ENCODE peak calls at places on chromosomes 7 and 10, in four cellular contexts. One of them, this sample, is unnamed.

GRCh38 chr7:55084307-55084706 is 65.5 kb downstream of the EGFR start:
- DNase-seq in neural crest cell: no peak
- DNase-seq in dorsolateral prefrontal cortex: no peak
- DNase-seq in GM10248: no peak
- DNase-seq in this sample: no peak

GRCh38 chr7:140922741-140923345 is 1.9 kb downstream of the BRAF start:
- DNase-seq in neural crest cell: no peak
- DNase-seq in dorsolateral prefrontal cortex: no peak
- DNase-seq in GM10248: no peak
- DNase-seq in this sample: no peak

GRCh38 chr7:1591396-1591795 is 21.6 kb upstream of the PSMG3 start:
- DNase-seq in neural crest cell: no peak
- DNase-seq in dorsolateral prefrontal cortex: no peak
- DNase-seq in GM10248: no peak
- DNase-seq in this sample: no peak

GRCh38 chr7:20306499-20306946 is 24.2 kb upstream of the ITGB8 start:
- DNase-seq in neural crest cell: no peak
- DNase-seq in dorsolateral prefrontal cortex: no peak
- DNase-seq in GM10248: no peak
- DNase-seq in this sample: no peak

GRCh38 chr7:70703785-70704184 is 428.2 kb upstream of the GALNT17 start:
- DNase-seq in neural crest cell: no peak
- DNase-seq in dorsolateral prefrontal cortex: no peak
- DNase-seq in GM10248: no peak
- DNase-seq in this sample: no peak

GRCh38 chr10:17120711-17121110 is 8.9 kb downstream of the CUBN start:
- DNase-seq in neural crest cell: no peak
- DNase-seq in dorsolateral prefrontal cortex: no peak
- DNase-seq in GM10248: no peak
- DNase-seq in this sample: no peak

GRCh38 chr7:11620822-11621395 is 211.1 kb downstream of the THSD7A start:
- DNase-seq in neural crest cell: no peak
- DNase-seq in dorsolateral prefrontal cortex: no peak
- DNase-seq in GM10248: no peak
- DNase-seq in this sample: no peak

GRCh38 chr7:137986252-137987010 is 15.5 kb downstream of the CREB3L2 start:
- DNase-seq in neural crest cell: no peak
- DNase-seq in dorsolateral prefrontal cortex: no peak
- DNase-seq in GM10248: no peak
- DNase-seq in this sample: no peak

GRCh38 chr10:116039604-116040003 is 233.4 kb downstream of the GFRA1 start:
- DNase-seq in neural crest cell: no peak
- DNase-seq in dorsolateral prefrontal cortex: no peak
- DNase-seq in GM10248: no peak
- DNase-seq in this sample: no peak

GRCh38 chr7:135991906-135992305 is 14.7 kb upstream of the MTPN start:
- DNase-seq in neural crest cell: no peak
- DNase-seq in dorsolateral prefrontal cortex: no peak
- DNase-seq in GM10248: no peak
- DNase-seq in this sample: no peak

GRCh38 chr10:17693009-17693408 is 49.1 kb downstream of the STAM start:
- DNase-seq in neural crest cell: no peak
- DNase-seq in dorsolateral prefrontal cortex: no peak
- DNase-seq in GM10248: no peak
- DNase-seq in this sample: no peak

GRCh38 chr7:81883801-81884393 is 114.0 kb upstream of the HGF start:
- DNase-seq in neural crest cell: no peak
- DNase-seq in dorsolateral prefrontal cortex: no peak
- DNase-seq in GM10248: peak
- DNase-seq in this sample: no peak

GRCh38 chr10:80530251-80530650 is 7.5 kb upstream of the SH2D4B start:
- DNase-seq in neural crest cell: no peak
- DNase-seq in dorsolateral prefrontal cortex: no peak
- DNase-seq in GM10248: peak
- DNase-seq in this sample: no peak

GRCh38 chr7:27689878-27690164 is 27.1 kb upstream of the HIBADH start:
- DNase-seq in neural crest cell: no peak
- DNase-seq in dorsolateral prefrontal cortex: no peak
- DNase-seq in GM10248: no peak
- DNase-seq in this sample: no peak

GRCh38 chr7:27688056-27688455 is 25.4 kb upstream of the HIBADH start:
- DNase-seq in neural crest cell: no peak
- DNase-seq in dorsolateral prefrontal cortex: no peak
- DNase-seq in GM10248: no peak
- DNase-seq in this sample: no peak

GRCh38 chr7:27690649-27691048 is 28.0 kb upstream of the HIBADH start:
- DNase-seq in neural crest cell: no peak
- DNase-seq in dorsolateral prefrontal cortex: no peak
- DNase-seq in GM10248: no peak
- DNase-seq in this sample: no peak

GRCh38 chr7:27686315-27686714 is 23.6 kb upstream of the HIBADH start:
- DNase-seq in neural crest cell: no peak
- DNase-seq in dorsolateral prefrontal cortex: no peak
- DNase-seq in GM10248: no peak
- DNase-seq in this sample: no peak

DNA sequence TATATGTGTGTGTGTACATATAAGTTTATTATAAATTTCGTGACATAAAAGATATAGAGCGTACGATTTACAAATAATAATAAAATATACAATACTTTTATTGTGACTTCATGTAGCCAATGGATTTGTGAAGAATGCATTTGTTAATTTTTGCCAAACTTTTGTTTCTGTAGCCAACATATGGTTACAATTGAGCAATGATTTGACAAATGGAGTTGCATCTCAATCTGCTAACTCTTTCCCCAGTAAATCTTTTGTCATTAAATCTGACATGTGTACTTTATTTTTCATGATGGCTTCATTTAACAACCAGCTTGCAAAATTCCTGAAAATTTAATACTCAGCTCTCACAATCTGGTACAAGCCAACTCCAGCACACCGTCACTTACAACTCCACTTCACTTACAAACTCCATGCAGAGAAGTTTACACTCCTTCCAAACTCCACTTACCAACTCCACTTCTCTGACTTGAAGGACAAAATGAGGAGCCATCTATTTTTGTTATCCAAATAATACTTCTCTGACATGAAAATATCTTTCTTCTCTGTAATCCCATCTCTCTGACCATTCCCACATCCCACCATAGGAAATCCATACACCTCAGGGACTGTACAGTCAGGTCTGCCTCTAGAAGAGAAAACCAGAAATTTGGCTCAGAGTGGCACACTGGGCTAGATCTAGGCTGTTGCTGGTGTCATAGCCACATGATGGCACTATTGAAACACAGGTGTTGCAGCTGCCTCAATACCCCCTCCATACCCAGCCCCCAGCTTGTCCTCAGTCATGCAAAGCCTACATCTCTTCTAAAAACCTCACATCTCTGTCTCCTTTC is 26.6 kb upstream of the HIBADH start:
- DNase-seq in neural crest cell: no peak
- DNase-seq in dorsolateral prefrontal cortex: no peak
- DNase-seq in GM10248: peak
- DNase-seq in this sample: no peak
- TF ChIP-seq CTCF in neural crest cell: no peak
- TF ChIP-seq CTCF in dorsolateral prefrontal cortex: peak
- TF ChIP-seq CTCF in GM10248: peak
- TF ChIP-seq CTCF in this sample: no peak

GRCh38 chr10:109647627-109648026 is 275.7 kb downstream of the XPNPEP1 start:
- DNase-seq in neural crest cell: no peak
- DNase-seq in dorsolateral prefrontal cortex: no peak
- DNase-seq in GM10248: no peak
- DNase-seq in this sample: no peak
- TF ChIP-seq CTCF in neural crest cell: no peak
- TF ChIP-seq CTCF in dorsolateral prefrontal cortex: no peak
- TF ChIP-seq CTCF in GM10248: no peak
- TF ChIP-seq CTCF in this sample: no peak

DNA sequence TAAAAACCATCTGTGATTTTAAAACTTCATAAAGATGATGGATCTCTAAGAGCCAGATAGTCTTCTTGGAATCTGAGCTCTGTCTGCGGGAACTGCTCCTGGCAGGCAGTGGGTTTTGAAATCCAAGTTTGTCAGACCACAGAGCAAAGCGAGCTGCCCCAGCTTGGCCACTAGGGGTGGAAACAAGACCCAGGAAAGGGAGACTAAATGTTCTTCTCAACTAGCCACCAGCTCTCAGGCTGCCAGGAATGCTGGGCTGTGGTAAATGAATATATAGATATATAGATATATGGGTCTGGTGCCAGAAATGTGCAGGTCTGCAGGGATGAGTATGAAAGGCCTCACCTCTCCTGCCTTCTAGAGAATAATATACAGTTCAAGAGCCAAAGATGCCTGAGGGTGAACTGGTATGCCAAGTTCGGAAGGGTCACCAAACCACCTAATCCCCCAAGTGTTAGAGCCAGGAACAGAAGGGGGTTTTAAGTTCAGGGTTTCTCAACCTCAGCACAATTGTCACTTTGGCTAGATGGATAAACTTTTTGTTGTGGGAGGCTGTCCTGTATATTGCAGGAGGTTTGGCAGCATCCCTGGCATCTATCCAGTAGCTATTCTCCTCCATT is 208.7 kb downstream of the KCNMA1 start:
- DNase-seq in neural crest cell: peak
- DNase-seq in dorsolateral prefrontal cortex: no peak
- DNase-seq in GM10248: no peak
- DNase-seq in this sample: no peak
- TF ChIP-seq CTCF in neural crest cell: peak
- TF ChIP-seq CTCF in dorsolateral prefrontal cortex: peak
- TF ChIP-seq CTCF in GM10248: no peak
- TF ChIP-seq CTCF in this sample: peak

GRCh38 chr7:47300472-47301021 is 281.4 kb downstream of the TNS3 start:
- DNase-seq in neural crest cell: no peak
- DNase-seq in dorsolateral prefrontal cortex: no peak
- DNase-seq in GM10248: no peak
- DNase-seq in this sample: no peak
- TF ChIP-seq CTCF in neural crest cell: no peak
- TF ChIP-seq CTCF in dorsolateral prefrontal cortex: no peak
- TF ChIP-seq CTCF in GM10248: no peak
- TF ChIP-seq CTCF in this sample: no peak

GRCh38 chr10:104622175-104622574 is 18.9 kb upstream of the SORCS3 start:
- DNase-seq in neural crest cell: no peak
- DNase-seq in dorsolateral prefrontal cortex: no peak
- DNase-seq in GM10248: no peak
- DNase-seq in this sample: no peak

GRCh38 chr10:104617831-104618230 is 23.3 kb upstream of the SORCS3 start:
- DNase-seq in neural crest cell: no peak
- DNase-seq in dorsolateral prefrontal cortex: no peak
- DNase-seq in GM10248: no peak
- DNase-seq in this sample: no peak

DNA sequence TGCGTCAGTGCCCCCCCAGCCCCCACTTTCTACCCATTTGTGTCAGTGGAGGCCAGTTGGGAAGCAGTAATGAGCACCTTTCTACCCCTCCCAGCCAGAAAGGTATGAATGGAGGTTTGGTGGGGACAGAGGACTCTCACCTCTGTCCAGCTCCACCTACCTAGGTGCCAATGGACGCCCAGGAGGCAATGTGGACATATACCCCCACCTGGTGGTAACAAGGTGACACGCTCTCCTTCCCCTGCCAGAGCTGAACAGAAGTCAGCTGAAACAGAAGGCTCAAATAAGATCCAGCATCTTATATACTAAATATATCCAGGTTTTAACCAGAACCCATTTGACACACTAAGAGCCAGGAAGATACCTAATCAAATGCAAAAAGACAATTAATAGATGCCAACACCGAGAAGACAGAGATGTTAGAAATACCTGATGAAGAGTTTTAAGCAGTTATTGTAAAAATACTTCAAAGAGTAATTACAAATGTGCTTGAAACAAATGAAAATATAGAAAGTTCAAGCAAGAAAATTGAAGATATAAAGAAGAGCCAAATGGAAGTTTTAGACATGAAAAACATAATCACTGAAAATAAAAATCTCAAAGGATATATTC is 18.4 kb upstream of the SORCS3 start:
- DNase-seq in neural crest cell: no peak
- DNase-seq in dorsolateral prefrontal cortex: no peak
- DNase-seq in GM10248: no peak
- DNase-seq in this sample: no peak
- TF ChIP-seq CTCF in neural crest cell: peak
- TF ChIP-seq CTCF in dorsolateral prefrontal cortex: no peak
- TF ChIP-seq CTCF in GM10248: peak
- TF ChIP-seq CTCF in this sample: no peak

GRCh38 chr10:132253092-132253687 is 54.6 kb downstream of the STK32C start:
- DNase-seq in neural crest cell: no peak
- DNase-seq in dorsolateral prefrontal cortex: peak
- DNase-seq in GM10248: no peak
- DNase-seq in this sample: no peak

GRCh38 chr10:132254841-132255240 is 52.9 kb downstream of the STK32C start:
- DNase-seq in neural crest cell: no peak
- DNase-seq in dorsolateral prefrontal cortex: no peak
- DNase-seq in GM10248: no peak
- DNase-seq in this sample: no peak

GRCh38 chr10:132250456-132251223 is 57.1 kb downstream of the STK32C start:
- DNase-seq in neural crest cell: no peak
- DNase-seq in dorsolateral prefrontal cortex: no peak
- DNase-seq in GM10248: no peak
- DNase-seq in this sample: no peak

GRCh38 chr10:132251928-132252327 is 55.8 kb downstream of the STK32C start:
- DNase-seq in neural crest cell: no peak
- DNase-seq in dorsolateral prefrontal cortex: no peak
- DNase-seq in GM10248: no peak
- DNase-seq in this sample: no peak

DNA sequence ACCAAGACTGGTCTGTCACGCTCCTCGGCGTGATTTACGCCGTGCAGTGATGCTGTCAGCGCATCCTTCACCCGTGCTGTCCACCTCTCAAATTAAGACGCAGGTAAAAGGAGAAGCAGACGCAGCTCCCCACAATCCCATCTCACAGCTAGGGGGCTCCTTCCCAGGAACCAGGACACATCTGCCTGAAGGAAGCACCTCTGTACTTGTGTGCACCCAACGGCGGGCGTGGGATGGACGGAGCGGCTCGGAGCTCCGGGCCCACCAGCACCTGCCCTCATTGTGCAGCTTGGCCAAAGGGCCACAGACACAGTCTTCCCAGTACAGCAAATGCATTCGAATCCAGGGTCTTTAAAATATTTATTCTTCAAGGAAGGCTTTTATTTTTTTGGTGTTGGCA is 55.3 kb downstream of the STK32C start:
- DNase-seq in neural crest cell: no peak
- DNase-seq in dorsolateral prefrontal cortex: no peak
- DNase-seq in GM10248: no peak
- DNase-seq in this sample: no peak
- TF ChIP-seq CTCF in neural crest cell: no peak
- TF ChIP-seq CTCF in dorsolateral prefrontal cortex: no peak
- TF ChIP-seq CTCF in GM10248: no peak
- TF ChIP-seq CTCF in this sample: no peak

DNA sequence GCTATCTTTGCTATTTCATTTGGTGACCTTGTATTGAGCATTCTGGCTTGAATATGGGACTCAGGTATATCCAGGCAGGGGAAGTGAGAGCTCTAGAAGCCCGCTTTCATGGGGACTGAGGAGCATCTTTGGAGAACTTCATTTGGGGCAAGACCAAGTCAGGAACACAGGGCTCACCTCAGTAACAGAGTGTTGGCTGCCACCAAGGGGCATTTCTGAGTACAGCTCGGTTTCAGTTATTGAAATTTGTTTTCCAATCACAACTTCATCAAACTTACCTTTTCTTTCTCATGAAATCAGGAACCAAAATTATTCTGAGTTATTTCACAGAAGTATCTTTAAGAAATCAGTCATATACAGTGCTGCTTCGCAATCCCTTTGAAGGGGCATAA is 337.2 kb downstream of the C7orf25 start:
- DNase-seq in neural crest cell: no peak
- DNase-seq in dorsolateral prefrontal cortex: no peak
- DNase-seq in GM10248: no peak
- DNase-seq in this sample: no peak
- TF ChIP-seq CTCF in neural crest cell: peak
- TF ChIP-seq CTCF in dorsolateral prefrontal cortex: no peak
- TF ChIP-seq CTCF in GM10248: no peak
- TF ChIP-seq CTCF in this sample: no peak

GRCh38 chr7:134646425-134647305 is at the start of gene BPGM:
- DNase-seq in neural crest cell: peak
- DNase-seq in dorsolateral prefrontal cortex: peak
- DNase-seq in GM10248: peak
- DNase-seq in this sample: peak
- TF ChIP-seq CTCF in neural crest cell: peak
- TF ChIP-seq CTCF in dorsolateral prefrontal cortex: peak
- TF ChIP-seq CTCF in GM10248: peak
- TF ChIP-seq CTCF in this sample: no peak

This sample was measured in mesothelial cell of epicardium.